ENCODE peak calls at places on chromosomes 3 and 15, in seven cellular contexts. S is cardiac fibroblast, Y is epithelial cell of esophagus, F is body of pancreas, D is mesothelial cell of epicardium, C is NB4, V is breast epithelium. G is an unnamed sample.

GRCh38 chr3:55147856-55148720 is 220.2 kb upstream of the LRTM1 start:
- DNase-seq in D (no peak), Y (no peak), C (no peak), V (no peak), F (no peak), S (peak; percentile 39), G (no peak)

GRCh38 chr3:69669070-69669469 is 70.2 kb upstream of the MITF start:
- DNase-seq in C (no peak), Y (peak; percentile 60), V (no peak), F (no peak), D (no peak), S (no peak), G (no peak)

GRCh38 chr3:8761866-8762265 is 7.5 kb downstream of the OXTR start:
- DNase-seq in D (peak; percentile 27), Y (no peak), S (no peak), C (no peak), V (peak; percentile 18), F (no peak), G (no peak)

GRCh38 chr15:59169337-59169736 is 37.3 kb upstream of the LDHAL6B start:
- DNase-seq in D (no peak), Y (peak; percentile 77), V (no peak), C (no peak), F (no peak), S (peak; percentile 88), G (no peak)

GRCh38 chr3:15585111-15585844 is 16.1 kb downstream of the HACL1 start:
- DNase-seq in F (peak; percentile 27), D (no peak), V (no peak), C (no peak), S (peak; percentile 31), Y (no peak), G (no peak)

GRCh38 chr3:14947886-14948608 is 664 bp downstream of the NR2C2 start:
- DNase-seq in D (peak; percentile 98), S (peak; percentile 98), Y (peak; percentile 96), C (peak; percentile 95), V (peak; percentile 96), F (peak; percentile 96), G (peak; percentile 96)

GRCh38 chr3:32862247-32863013 is 44.6 kb downstream of the TRIM71 start:
- DNase-seq in F (no peak), D (no peak), V (no peak), S (no peak), C (no peak), Y (no peak), G (no peak)

GRCh38 chr3:182597621-182598041 is 195.7 kb upstream of the ATP11B start:
- DNase-seq in F (no peak), D (no peak), S (no peak), C (no peak), V (no peak), Y (peak; percentile 87), G (no peak)

GRCh38 chr3:187619461-187619860 is 50.7 kb downstream of the SST start:
- DNase-seq in Y (peak; percentile 11), C (no peak), V (no peak), F (no peak), S (no peak), D (no peak), G (no peak)

GRCh38 chr3:107767897-107768605 is 245.3 kb downstream of the BBX start:
- DNase-seq in C (peak; percentile 79), F (no peak), V (no peak), Y (no peak), S (peak; percentile 14), D (no peak), G (no peak)

GRCh38 chr15:75508741-75509532 is 57.4 kb upstream of the SIN3A start:
- DNase-seq in V (no peak), Y (peak; percentile 49), C (peak; percentile 57), S (peak; percentile 79), D (no peak), F (no peak), G (peak; percentile 23)

GRCh38 chr3:32947466-32948238 is 3.8 kb upstream of the CCR4 start:
- DNase-seq in V (peak; percentile 29), S (peak; percentile 88), F (peak; percentile 54), Y (peak; percentile 90), D (peak; percentile 84), C (peak; percentile 91), G (peak; percentile 99)

GRCh38 chr3:111837112-111837511 is 22.0 kb upstream of the PHLDB2 start:
- DNase-seq in V (no peak), Y (no peak), S (peak; percentile 17), D (no peak), C (no peak), F (no peak), G (no peak)

GRCh38 chr3:14508966-14509795 is 31.0 kb downstream of the GRIP2 start:
- DNase-seq in F (peak; percentile 61), V (no peak), Y (peak; percentile 47), D (peak; percentile 86), C (peak; percentile 69), S (peak; percentile 37), G (peak; percentile 85)

GRCh38 chr15:42591238-42591936 is 16.0 kb downstream of the STARD9 start:
- DNase-seq in C (peak; percentile 32), D (no peak), S (peak; percentile 66), F (no peak), V (no peak), Y (peak; percentile 16), G (no peak)

GRCh38 chr3:13569201-13569600 is 20.3 kb downstream of the FBLN2 start:
- DNase-seq in Y (no peak), D (no peak), V (no peak), F (no peak), C (no peak), S (no peak), G (no peak)

GRCh38 chr15:47384776-47385175 is 332.5 kb upstream of the SEMA6D start:
- DNase-seq in F (no peak), C (no peak), Y (no peak), V (no peak), S (no peak), D (no peak), G (no peak)

GRCh38 chr3:197424674-197425484 is 126.5 kb upstream of the DLG1 start:
- DNase-seq in D (no peak), C (no peak), Y (no peak), S (no peak), F (no peak), V (no peak), G (no peak)

GRCh38 chr3:37338500-37338899 is 164.1 kb upstream of the LRRFIP2 start:
- DNase-seq in D (no peak), S (peak; percentile 70), Y (peak; percentile 44), F (no peak), C (peak; percentile 59), V (no peak), G (no peak)

GRCh38 chr3:132006605-132007204 is 28.1 kb downstream of the CPNE4 start:
- DNase-seq in S (peak; percentile 45), Y (peak; percentile 78), D (peak; percentile 37), C (peak; percentile 53), F (peak; percentile 27), V (no peak), G (peak; percentile 35)

GRCh38 chr15:60583194-60583593 is 104.3 kb upstream of the ICE2 start:
- DNase-seq in S (no peak), V (no peak), F (no peak), C (no peak), Y (no peak), D (no peak), G (peak; percentile 47)

GRCh38 chr15:93049914-93050534 is 39.0 kb downstream of the RGMA start:
- DNase-seq in V (no peak), D (no peak), Y (no peak), S (no peak), F (no peak), C (no peak), G (no peak)

GRCh38 chr15:71242292-71242691 is 127.0 kb downstream of the THSD4 start:
- DNase-seq in V (no peak), F (no peak), Y (no peak), D (no peak), C (no peak), S (no peak), G (no peak)

GRCh38 chr3:129366312-129366831 is 62.1 kb downstream of the EFCAB12 start:
- DNase-seq in D (no peak), S (no peak), C (no peak), F (no peak), Y (no peak), V (no peak), G (no peak)

GRCh38 chr3:25427155-25428002 is 684 bp upstream of the RARB start:
- DNase-seq in C (no peak), S (peak; percentile 39), D (no peak), F (no peak), Y (peak; percentile 47), V (no peak), G (no peak)

GRCh38 chr15:79943820-79944219 is 27.2 kb downstream of the BCL2A1 start:
- DNase-seq in F (no peak), Y (peak; percentile 57), S (peak; percentile 16), D (no peak), C (no peak), V (no peak), G (no peak)

GRCh38 chr3:39990532-39990931 is 181.1 kb downstream of the MYRIP start:
- DNase-seq in C (peak; percentile 58), Y (peak; percentile 64), S (peak; percentile 72), V (no peak), F (peak; percentile 28), D (no peak), G (peak; percentile 35)
- TF ChIP-seq CTCF in C (peak; percentile 49), Y (peak; percentile 63), S (peak; percentile 47), V (no peak), F (peak; percentile 67), D (peak; percentile 39), G (peak; percentile 56)

GRCh38 chr15:40787991-40788390 is 18.2 kb downstream of the C15orf62 start:
- DNase-seq in V (no peak), S (no peak), D (no peak), F (no peak), Y (no peak), C (no peak), G (no peak)
- TF ChIP-seq CTCF in V (no peak), S (no peak), D (no peak), F (no peak), Y (no peak), C (no peak), G (no peak)

GRCh38 chr15:85120351-85121113 is 138.9 kb downstream of the PDE8A start:
- DNase-seq in S (no peak), F (no peak), V (no peak), D (no peak), C (no peak), Y (no peak), G (no peak)
- TF ChIP-seq CTCF in S (no peak), F (no peak), V (no peak), D (no peak), C (no peak), Y (no peak), G (no peak)

GRCh38 chr3:126084667-126085180 is 800 bp upstream of the SLC41A3 start:
- DNase-seq in Y (peak; percentile 30), F (no peak), S (no peak), D (no peak), V (no peak), C (peak; percentile 16), G (no peak)

GRCh38 chr3:126085276-126085675 is 1.4 kb upstream of the SLC41A3 start:
- DNase-seq in V (no peak), D (no peak), C (no peak), F (no peak), S (no peak), Y (no peak), G (no peak)

GRCh38 chr3:126083511-126083912 is 412 bp downstream of the SLC41A3 start:
- DNase-seq in S (peak; percentile 37), D (no peak), C (peak; percentile 65), F (peak; percentile 45), Y (peak; percentile 56), V (peak; percentile 40), G (peak; percentile 68)

GRCh38 chr3:126083138-126083445 is 832 bp downstream of the SLC41A3 start:
- DNase-seq in F (no peak), S (no peak), V (no peak), Y (peak; percentile 4), C (no peak), D (no peak), G (no peak)

GRCh38 chr3:126083913-126084514 is at the start of gene SLC41A3:
- DNase-seq in V (peak; percentile 83), S (peak; percentile 86), F (peak; percentile 88), Y (peak; percentile 87), D (peak; percentile 83), C (peak; percentile 94), G (peak; percentile 89)
- TF ChIP-seq CTCF in V (no peak), S (peak; percentile 39), F (peak; percentile 48), Y (peak; percentile 49), D (no peak), C (no peak), G (peak; percentile 49)